ENCODE peak calls at places on chromosomes 16 and 17, in ten cellular contexts. Z is prostate gland, G is tibial nerve, N is A549, Q is keratinocyte, K is tibial artery, R is body of pancreas, F is H1, P is cardiac muscle cell, B is endodermal cell. M is an unnamed sample.

GRCh38 chr17:80070375-80071115 is 30.8 kb upstream of the GAA start:
- DNase-seq in G (no peak), K (no peak), Q (no peak), R (no peak), N (no peak), F (no peak), P (no peak), Z (no peak), B (no peak), M (no peak)

GRCh38 chr17:43943769-43944418 is 1.6 kb upstream of the PPY start:
- DNase-seq in Q (peak; percentile 35), P (peak; percentile 91), K (peak; percentile 75), F (peak; percentile 95), G (peak; percentile 62), Z (peak; percentile 80), N (peak; percentile 76), B (peak; percentile 98), R (peak; percentile 82), M (peak; percentile 90)

GRCh38 chr16:21001262-21001661 is 100.7 kb downstream of the LYRM1 start:
- DNase-seq in B (peak; percentile 83), Q (peak; percentile 1), F (peak; percentile 54), K (no peak), P (peak; percentile 35), R (peak; percentile 12), G (no peak), N (peak; percentile 18), Z (no peak), M (no peak)

GRCh38 chr16:75238132-75238852 is 13.1 kb downstream of the BCAR1 start:
- DNase-seq in G (peak; percentile 47), R (peak; percentile 66), F (no peak), Q (no peak), Z (peak; percentile 74), N (no peak), P (peak; percentile 90), K (peak; percentile 86), B (no peak), M (no peak)

GRCh38 chr16:82010649-82011048 is 621 bp downstream of the SDR42E1 start:
- DNase-seq in N (no peak), R (no peak), P (no peak), Q (no peak), K (no peak), Z (no peak), G (no peak), B (no peak), F (no peak), M (no peak)

GRCh38 chr17:39677072-39677471 is 8.8 kb downstream of the PNMT start:
- DNase-seq in B (no peak), P (no peak), K (no peak), N (no peak), R (no peak), F (no peak), Z (no peak), G (no peak), Q (no peak), M (no peak)

GRCh38 chr17:59853168-59853918 is 39.4 kb downstream of the TUBD1 start:
- DNase-seq in N (peak; percentile 86), Q (peak; percentile 93), K (no peak), G (no peak), F (no peak), B (peak; percentile 89), P (no peak), R (peak; percentile 84), Z (peak; percentile 77), M (peak; percentile 97)

GRCh38 chr16:27402964-27403600 is 1.1 kb downstream of the IL21R start:
- DNase-seq in P (no peak), G (no peak), F (no peak), N (no peak), Z (no peak), K (no peak), R (no peak), Q (no peak), B (no peak), M (no peak)

GRCh38 chr16:3461120-3461519 is 17.6 kb downstream of the NAA60 start:
- DNase-seq in P (no peak), G (no peak), K (no peak), Z (no peak), B (peak; percentile 66), R (no peak), Q (no peak), N (no peak), F (no peak), M (no peak)

GRCh38 chr17:15436399-15437369 is 30.7 kb downstream of the CDRT4 start:
- DNase-seq in N (peak; percentile 41), P (no peak), Z (no peak), F (peak; percentile 56), B (peak; percentile 85), K (peak; percentile 67), G (peak; percentile 28), R (peak; percentile 40), Q (no peak), M (peak; percentile 28)

GRCh38 chr16:3070608-3071111 is 5.2 kb downstream of the IL32 start:
- DNase-seq in R (no peak), G (no peak), Z (no peak), Q (no peak), F (no peak), K (no peak), P (no peak), N (no peak), B (no peak), M (no peak)

DNA sequence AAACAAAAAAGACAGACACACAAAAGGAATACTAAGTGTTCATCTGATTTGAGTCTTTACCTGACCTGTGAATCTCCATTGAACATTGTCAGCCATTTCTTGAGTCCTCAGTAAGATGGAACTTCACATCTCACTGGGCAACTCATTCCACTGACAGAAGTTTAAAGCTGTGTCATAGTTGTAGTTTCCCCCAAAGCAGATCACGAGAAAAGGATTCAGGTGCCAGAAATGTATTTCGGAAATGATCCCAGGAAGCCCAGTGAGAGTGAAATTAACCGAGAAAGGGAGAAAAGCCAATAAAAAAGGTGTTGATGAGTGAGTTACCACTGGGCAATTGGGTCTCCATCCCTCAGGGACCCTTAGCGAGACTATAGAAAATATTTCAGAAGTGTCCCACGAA is 6.5 kb downstream of the CHD9 start:
- DNase-seq in R (no peak), N (no peak), K (no peak), Q (no peak), Z (no peak), F (no peak), P (no peak), B (no peak), G (no peak), M (no peak)
- H3K4me3 ChIP-seq in R (no peak overlapping the region), N (no peak overlapping the region), K (no peak overlapping the region), Q (no peak overlapping the region), Z (no peak overlapping the region), F (no peak overlapping the region), P (no peak overlapping the region), B (no peak overlapping the region), G (no peak overlapping the region), M (no peak overlapping the region)

GRCh38 chr17:17087424-17088103 is 45.3 kb downstream of the MPRIP start:
- DNase-seq in Q (no peak), G (peak; percentile 5), R (no peak), F (no peak), Z (no peak), N (no peak), B (no peak), K (no peak), P (no peak), M (no peak)

GRCh38 chr17:17084941-17085340 is 42.7 kb downstream of the MPRIP start:
- DNase-seq in Z (no peak), K (no peak), R (no peak), P (no peak), F (no peak), Q (no peak), B (no peak), G (no peak), N (no peak), M (no peak)

GRCh38 chr17:17088511-17089205 is 46.4 kb downstream of the MPRIP start:
- DNase-seq in F (no peak), Q (no peak), K (no peak), R (no peak), Z (no peak), P (no peak), N (no peak), G (no peak), B (no peak), M (no peak)

GRCh38 chr17:17088104-17088485 is 45.8 kb downstream of the MPRIP start:
- DNase-seq in K (no peak), N (no peak), B (no peak), R (no peak), P (no peak), Z (no peak), G (peak; percentile 1), F (no peak), Q (no peak), M (no peak)

GRCh38 chr17:17086585-17086984 is 44.3 kb downstream of the MPRIP start:
- DNase-seq in Z (no peak), G (no peak), R (no peak), F (no peak), Q (no peak), N (no peak), K (no peak), P (no peak), B (no peak), M (no peak)
- H3K4me1 ChIP-seq in Z (no peaks in the 10 kb centered on the region), G (peaks cover 10% of the 10 kb centered on the region), R (peaks cover 35% of the 10 kb centered on the region), F (peaks cover 2% of the 10 kb centered on the region), Q (peaks cover 38% of the 10 kb centered on the region), N (peaks cover 63% of the 10 kb centered on the region), K (peaks cover 93% of the 10 kb centered on the region), P (no peaks in the 10 kb centered on the region), B (no peaks in the 10 kb centered on the region), M (no peaks in the 10 kb centered on the region)

DNA sequence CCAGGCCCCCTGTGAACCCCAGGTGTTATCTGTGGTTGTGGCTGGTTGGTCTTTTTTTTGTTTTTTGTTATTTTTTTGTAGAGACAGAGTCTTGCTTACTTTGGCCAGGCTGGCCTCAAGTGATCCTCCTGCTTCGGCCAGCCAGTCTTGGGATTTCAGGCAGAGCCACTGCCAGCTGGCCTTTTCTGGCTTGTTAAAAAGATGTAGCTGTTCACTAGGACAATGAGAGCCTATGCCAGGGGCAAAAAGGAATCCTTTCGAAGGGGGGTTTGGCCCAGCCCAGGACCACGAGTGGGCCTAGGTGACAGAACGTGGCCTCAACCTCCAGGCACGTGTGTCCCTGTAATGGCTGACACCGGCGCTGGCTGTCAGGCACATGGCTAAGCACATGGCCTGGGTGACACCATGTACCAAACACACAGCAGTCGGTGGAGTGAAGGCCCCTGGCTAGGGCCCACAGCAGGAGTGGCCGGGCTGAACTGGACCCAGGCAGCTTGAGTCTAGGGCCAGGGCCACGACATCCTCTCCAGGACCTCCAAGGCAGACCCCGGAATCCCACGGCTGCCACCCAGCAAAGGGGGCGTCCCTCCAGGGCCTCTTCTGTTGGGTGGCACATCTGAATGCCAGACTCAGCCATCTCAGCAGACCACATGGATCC is 6.9 kb upstream of the SLC38A8 start:
- DNase-seq in R (no peak), B (peak; percentile 32), G (no peak), F (no peak), Q (no peak), N (no peak), P (no peak), K (no peak), Z (no peak), M (no peak)
- H3K27ac ChIP-seq in R (peak overlapping the region; percentile 73), B (no peak overlapping the region), G (no peak overlapping the region), F (no peak overlapping the region), Q (no peak overlapping the region), N (no peak overlapping the region), P (no peak overlapping the region), K (no peak overlapping the region), Z (no peak overlapping the region), M (no peak overlapping the region)

DNA sequence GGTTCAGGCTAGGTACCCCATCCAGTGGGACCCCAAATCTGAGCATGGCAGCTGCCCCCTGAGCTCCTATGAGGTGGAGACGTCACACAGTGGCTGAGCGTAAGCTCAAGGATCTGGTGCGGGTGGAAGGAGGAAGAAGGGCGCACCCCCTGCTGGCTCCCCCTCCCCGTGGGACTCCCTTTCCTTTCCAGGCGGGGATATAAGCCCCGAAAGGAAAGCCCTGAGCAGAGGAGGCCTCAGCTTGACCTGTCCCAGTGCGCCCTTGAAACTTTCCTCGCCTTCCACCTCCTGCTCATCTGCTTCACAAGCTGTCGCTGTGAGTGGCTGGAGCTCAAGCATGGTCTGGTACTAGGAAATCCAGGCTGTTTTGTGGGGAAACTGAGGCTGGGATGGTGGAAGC is 92.4 kb upstream of the TMEM97 start:
- DNase-seq in P (no peak), R (no peak), Q (no peak), B (peak; percentile 54), N (no peak), F (no peak), K (no peak), G (no peak), Z (no peak), M (no peak)
- H3K4me3 ChIP-seq in P (no peak overlapping the region), R (no peak overlapping the region), Q (no peak overlapping the region), B (peak overlapping the region; percentile 85), N (no peak overlapping the region), F (peak overlapping the region; percentile 86), K (no peak overlapping the region), G (no peak overlapping the region), Z (no peak overlapping the region), M (no peak overlapping the region)